ENCODE peak calls at places on chromosomes 4 and X, in eight cellular contexts. H is stomach, P is upper lobe of left lung, K is ovary, Z is A549, W is tibial nerve, B is K562, R is sigmoid colon. C is an unnamed sample.

GRCh38 chr4:167290684-167291083 is 56.4 kb upstream of the SPOCK3 start:
- DNase-seq in H (no peak), R (no peak), P (no peak), Z (no peak), W (no peak), B (no peak), K (no peak), C (peak; percentile 9)

GRCh38 chr4:173450281-173450680 is 51.4 kb upstream of the SCRG1 start:
- DNase-seq in B (no peak), K (no peak), R (no peak), H (no peak), P (no peak), Z (no peak), W (no peak), C (no peak)

GRCh38 chrX:153583433-153583832 is 15.5 kb downstream of the CCNQ start:
- DNase-seq in Z (no peak), R (no peak), H (no peak), K (no peak), W (no peak), P (no peak), B (no peak), C (no peak)

GRCh38 chr4:166309286-166309685 is 436.2 kb downstream of the TLL1 start:
- DNase-seq in Z (no peak), K (no peak), R (no peak), P (no peak), H (no peak), W (no peak), B (no peak), C (no peak)

GRCh38 chr4:138235419-138235952 is 6.7 kb downstream of the SLC7A11 start:
- DNase-seq in P (no peak), W (no peak), K (no peak), R (no peak), B (peak; percentile 14), H (no peak), Z (no peak), C (peak; percentile 8)

GRCh38 chrX:13506574-13506973 is 62.8 kb upstream of the EGFL6 start:
- DNase-seq in Z (peak; percentile 31), H (peak; percentile 48), R (no peak), P (no peak), K (peak; percentile 62), B (peak; percentile 60), W (no peak), C (peak; percentile 62)

GRCh38 chrX:143994206-143994605 is 110.3 kb downstream of the UBE2NL start:
- DNase-seq in R (no peak), P (no peak), H (no peak), Z (no peak), K (no peak), W (no peak), B (no peak), C (no peak)

GRCh38 chrX:69362889-69363288 is 141.2 kb upstream of the NALF2 start:
- DNase-seq in B (no peak), K (peak; percentile 54), W (no peak), H (no peak), R (no peak), P (no peak), Z (no peak), C (peak; percentile 51)

GRCh38 chrX:15202458-15203177 is 67.3 kb downstream of the ASB9 start:
- DNase-seq in Z (no peak), W (no peak), P (no peak), K (no peak), B (no peak), H (no peak), R (no peak), C (no peak)

GRCh38 chrX:53071604-53072417 is 10.4 kb upstream of the TSPYL2 start:
- DNase-seq in H (peak; percentile 81), Z (peak; percentile 56), P (peak; percentile 78), R (peak; percentile 94), B (peak; percentile 55), K (peak; percentile 84), W (peak; percentile 64), C (peak; percentile 68)

GRCh38 chr4:141807073-141807472 is 170.7 kb downstream of the IL15 start:
- DNase-seq in P (no peak), Z (no peak), R (no peak), H (no peak), W (no peak), K (no peak), B (no peak), C (no peak)

GRCh38 chrX:153638041-153638371 is 9.0 kb upstream of the DUSP9 start:
- DNase-seq in W (no peak), P (no peak), K (no peak), R (no peak), H (no peak), B (no peak), Z (no peak), C (peak; percentile 31)

GRCh38 chr4:124053872-124054538 is 657.4 kb downstream of the SPRY1 start:
- DNase-seq in P (no peak), B (no peak), Z (no peak), R (no peak), W (no peak), H (no peak), K (no peak), C (no peak)

GRCh38 chrX:68832101-68832416 is 3.2 kb downstream of the EFNB1 start:
- DNase-seq in H (peak; percentile 45), P (peak; percentile 34), K (peak; percentile 61), B (no peak), R (peak; percentile 82), Z (no peak), W (no peak), C (peak; percentile 58)

GRCh38 chrX:140274761-140275525 is 229.9 kb downstream of the SOX3 start:
- DNase-seq in H (no peak), B (no peak), R (no peak), P (no peak), K (no peak), W (no peak), Z (no peak), C (no peak)

GRCh38 chr4:3716876-3717235 is 49.3 kb upstream of the ADRA2C start:
- DNase-seq in P (no peak), R (no peak), B (no peak), Z (no peak), K (no peak), H (no peak), W (no peak), C (no peak)

GRCh38 chrX:41108007-41108683 is 22.9 kb downstream of the USP9X start:
- DNase-seq in R (no peak), Z (no peak), B (no peak), P (no peak), W (no peak), K (no peak), H (no peak), C (no peak)
- TF ChIP-seq EP300 in R (no peak), Z (no peak), B (no peak), P (no peak), W (no peak), K (no peak), H (no peak), C (no peak)

GRCh38 chr4:40923326-40924095 is 173.8 kb downstream of the NSUN7 start:
- DNase-seq in R (no peak), H (no peak), W (no peak), B (no peak), K (no peak), Z (no peak), P (no peak), C (no peak)

GRCh38 chr4:40916218-40916555 is 166.4 kb downstream of the NSUN7 start:
- DNase-seq in B (no peak), H (no peak), K (no peak), Z (no peak), P (no peak), R (no peak), W (no peak), C (no peak)

GRCh38 chr4:40915318-40916217 is 165.8 kb downstream of the NSUN7 start:
- DNase-seq in H (no peak), Z (no peak), K (no peak), B (no peak), R (peak; percentile 42), P (no peak), W (no peak), C (no peak)

GRCh38 chr4:40916880-40917279 is 167.1 kb downstream of the NSUN7 start:
- DNase-seq in R (no peak), Z (peak; percentile 36), H (peak; percentile 42), P (peak; percentile 76), B (peak; percentile 55), W (no peak), K (no peak), C (no peak)

DNA sequence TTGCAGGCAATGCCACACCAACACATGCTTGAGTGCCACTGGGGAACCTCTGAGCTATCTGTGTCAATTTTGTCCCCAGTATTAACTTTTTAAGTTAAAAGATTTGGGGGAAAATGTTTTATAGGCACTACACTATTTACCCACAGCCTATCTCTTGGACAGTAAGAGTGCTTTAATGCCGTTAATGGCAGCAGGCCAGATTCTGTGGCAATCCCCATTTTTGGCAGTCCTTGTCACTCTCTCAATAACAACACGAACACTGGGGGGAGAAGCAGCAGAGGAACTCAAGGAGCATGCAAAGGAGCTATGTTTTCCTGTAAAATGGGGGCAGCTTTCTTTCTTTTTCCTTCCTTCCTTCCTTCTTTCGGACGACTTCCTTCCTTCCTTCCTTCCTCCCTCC is 168.6 kb downstream of the NSUN7 start:
- DNase-seq in Z (no peak), B (no peak), R (peak; percentile 87), K (no peak), P (peak; percentile 67), H (peak; percentile 48), W (peak; percentile 46), C (peak; percentile 42)
- TF ChIP-seq EP300 in Z (no peak), B (no peak), R (no peak), K (no peak), P (no peak), H (no peak), W (no peak), C (no peak)

DNA sequence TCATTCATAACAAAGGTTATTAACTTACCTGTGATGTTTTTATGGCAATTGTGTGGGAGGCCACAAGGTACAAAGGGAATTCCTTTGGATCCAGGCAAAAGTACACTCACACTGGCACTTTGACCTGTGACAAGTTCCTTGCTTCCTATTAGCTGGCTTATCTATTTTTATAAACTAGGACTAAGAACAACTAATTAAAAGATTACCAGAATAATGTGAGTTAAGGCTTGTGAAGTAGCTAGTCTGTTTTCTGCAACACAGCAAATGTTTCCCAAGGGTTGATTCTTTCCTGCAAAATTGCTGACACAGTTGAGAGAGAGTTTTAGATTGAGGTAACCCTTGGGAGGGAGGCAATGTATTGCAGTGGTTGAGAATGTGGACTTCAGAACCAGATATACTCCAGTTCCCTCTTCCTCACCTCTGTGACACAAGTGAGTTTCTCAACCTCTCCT is 107.9 kb downstream of the CPEB2 start:
- DNase-seq in W (no peak), P (no peak), H (no peak), Z (no peak), B (no peak), R (no peak), K (no peak), C (no peak)
- TF ChIP-seq EP300 in W (no peak), P (no peak), H (no peak), Z (no peak), B (no peak), R (no peak), K (no peak), C (no peak)

GRCh38 chr4:181376058-181376457 is 867.1 kb upstream of the TENM3 start:
- DNase-seq in H (no peak), Z (no peak), R (no peak), P (no peak), K (no peak), W (no peak), B (no peak), C (no peak)

DNA sequence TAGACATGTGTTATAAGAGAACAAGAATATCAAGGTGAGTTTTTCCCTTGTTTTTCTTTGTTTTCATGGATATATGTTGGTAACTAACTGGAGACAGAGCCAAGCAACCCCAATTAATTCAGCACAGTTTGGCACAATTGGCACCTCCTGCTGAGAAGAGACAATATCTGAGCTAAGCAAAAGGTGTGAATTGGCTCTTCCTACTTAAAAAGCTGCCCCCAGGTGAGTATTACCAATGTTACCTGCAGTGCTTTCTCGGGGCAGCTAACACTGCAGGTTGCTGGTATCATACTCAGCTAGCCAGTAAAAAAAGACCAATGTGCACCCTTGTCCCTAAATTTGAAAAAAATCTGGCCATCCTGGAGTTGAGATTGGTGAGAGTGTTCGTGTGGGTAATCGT is 871.2 kb upstream of the TENM3 start:
- DNase-seq in Z (no peak), P (no peak), B (no peak), K (no peak), H (no peak), R (no peak), W (no peak), C (no peak)
- TF ChIP-seq EP300 in Z (no peak), P (no peak), B (no peak), K (no peak), H (no peak), R (no peak), W (no peak), C (no peak)